ENCODE peak calls at places on chromosomes 1 and 21, in four cellular contexts. R is NCI-H1417, F is myocyte, X is HS-5. Y is an unnamed sample.

GRCh38 chr1:55640708-55641473 is 425.7 kb upstream of the USP24 start:
- DNase-seq in F (peak; percentile 74), X (no peak), R (no peak), Y (peak; percentile 11)

GRCh38 chr1:8816831-8817412 is 518 bp downstream of the RERE start:
- DNase-seq in F (peak; percentile 31), R (peak; percentile 23), X (no peak), Y (peak; percentile 38)

GRCh38 chr1:207316622-207317510 is 4.6 kb upstream of the CD55 start:
- DNase-seq in R (no peak), X (no peak), F (no peak), Y (no peak)

GRCh38 chr1:16903054-16903453 is 7.3 kb downstream of the RNU1-2 start:
- DNase-seq in X (peak; percentile 37), F (no peak), R (no peak), Y (no peak)

GRCh38 chr21:37552496-37553399 is 186.2 kb downstream of the DYRK1A start:
- DNase-seq in F (peak; percentile 69), X (no peak), R (no peak), Y (no peak)

GRCh38 chr1:44653107-44653964 is 20.9 kb downstream of the TMEM53 start:
- DNase-seq in R (no peak), X (no peak), F (no peak), Y (no peak)

GRCh38 chr1:39720094-39720999 is 18.3 kb upstream of the PPIE start:
- DNase-seq in F (peak; percentile 83), R (peak; percentile 74), X (peak; percentile 34), Y (no peak)

GRCh38 chr1:182679684-182680083 is 4.7 kb downstream of the RGS8 start:
- DNase-seq in F (no peak), X (no peak), R (no peak), Y (no peak)

GRCh38 chr1:229131243-229132105 is 139.4 kb upstream of the RAB4A start:
- DNase-seq in X (no peak), R (peak; percentile 30), F (no peak), Y (no peak)

GRCh38 chr1:19892628-19893168 is 10.5 kb downstream of the OTUD3 start:
- DNase-seq in R (no peak), F (no peak), X (no peak), Y (no peak)

GRCh38 chr1:174965006-174965971 is 34.5 kb upstream of the CACYBP start:
- DNase-seq in R (peak; percentile 71), X (no peak), F (no peak), Y (no peak)

GRCh38 chr1:226938903-226939438 is 1.1 kb upstream of the COQ8A start:
- DNase-seq in X (peak; percentile 44), R (no peak), F (no peak), Y (no peak)

GRCh38 chr1:24903955-24904730 is 25.9 kb downstream of the RUNX3 start:
- DNase-seq in R (no peak), F (no peak), X (no peak), Y (no peak)